ENCODE peak calls at places on chromosomes 2 and 18, in seven cellular contexts. Y is K562, B is SK-N-SH, H is GM12892, L is H1, E is GM12878, T is HepG2. C is an unnamed sample.

GRCh38 chr2:187499941-187500532 is 52.0 kb upstream of the CALCRL start:
- DNase-seq in L (no peak), T (peak), E (no peak), H (no peak), Y (peak), B (peak), C (no peak)

GRCh38 chr18:63161032-63161727 is 158.4 kb downstream of the BCL2 start:
- DNase-seq in B (no peak), Y (no peak), L (no peak), T (no peak), H (no peak), E (peak), C (no peak)

GRCh38 chr2:26356771-26357170 is 10.2 kb upstream of the ADGRF3 start:
- DNase-seq in T (no peak), Y (no peak), B (no peak), H (no peak), L (no peak), E (no peak), C (no peak)

GRCh38 chr2:134690629-134691215 is 28.1 kb downstream of the TMEM163 start:
- DNase-seq in E (no peak), H (no peak), T (no peak), Y (no peak), L (no peak), B (no peak), C (no peak)

GRCh38 chr18:3177902-3178687 is 41.7 kb downstream of the MYOM1 start:
- DNase-seq in B (no peak), T (no peak), E (peak), Y (no peak), L (no peak), H (peak), C (peak)

GRCh38 chr2:173803344-173803893 is 161.8 kb downstream of the SP3 start:
- DNase-seq in E (no peak), H (no peak), L (no peak), Y (no peak), B (no peak), T (no peak), C (no peak)

GRCh38 chr2:12965540-12966269 is 249.0 kb downstream of the TRIB2 start:
- DNase-seq in E (no peak), Y (peak), B (peak), T (no peak), L (no peak), H (no peak), C (no peak)

GRCh38 chr2:157895531-157895930 is 19.4 kb upstream of the ACVR1 start:
- DNase-seq in H (no peak), L (no peak), E (no peak), T (no peak), B (no peak), Y (no peak), C (no peak)

GRCh38 chr2:29212009-29212408 is 96.8 kb downstream of the CLIP4 start:
- DNase-seq in E (no peak), H (no peak), L (no peak), T (peak), B (no peak), Y (no peak), C (no peak)

GRCh38 chr18:23902396-23902795 is 112.2 kb upstream of the TTC39C start:
- DNase-seq in Y (no peak), L (no peak), T (no peak), B (no peak), H (no peak), E (no peak), C (no peak)

GRCh38 chr2:127408004-127408806 is 10.0 kb upstream of the PROC start:
- DNase-seq in T (peak), Y (peak), H (peak), B (peak), L (no peak), E (no peak), C (peak)

GRCh38 chr2:100053499-100053898 is 88.9 kb downstream of the AFF3 start:
- DNase-seq in T (no peak), B (no peak), L (no peak), E (no peak), H (no peak), Y (no peak), C (no peak)

GRCh38 chr2:6421888-6422287 is 443.8 kb downstream of the CMPK2 start:
- DNase-seq in H (no peak), T (no peak), B (no peak), E (no peak), Y (no peak), L (no peak), C (no peak)

GRCh38 chr2:239800785-239801184 is 224.4 kb downstream of the NDUFA10 start:
- DNase-seq in E (no peak), T (no peak), H (no peak), Y (no peak), B (no peak), L (no peak), C (no peak)

GRCh38 chr2:121887513-121888188 is 132.2 kb downstream of the TSN start:
- DNase-seq in B (no peak), H (no peak), E (no peak), Y (no peak), T (no peak), L (no peak), C (no peak)

GRCh38 chr2:118974103-118974911 is 32.3 kb downstream of the MARCO start:
- DNase-seq in B (no peak), T (no peak), Y (no peak), E (no peak), L (no peak), H (no peak), C (no peak)

GRCh38 chr2:100427627-100428258 is 10.3 kb upstream of the CHST10 start:
- DNase-seq in L (no peak), H (no peak), E (no peak), Y (peak), B (peak), T (peak), C (no peak)

GRCh38 chr2:120949027-120949956 is 213.6 kb downstream of the GLI2 start:
- DNase-seq in Y (peak), H (no peak), B (peak), E (no peak), L (no peak), T (peak), C (no peak)

GRCh38 chr2:230819433-230819832 is 45.3 kb upstream of the ITM2C start:
- DNase-seq in E (no peak), T (no peak), H (no peak), B (no peak), L (no peak), Y (no peak), C (no peak)

GRCh38 chr2:143607446-143608110 is 478.4 kb downstream of the ARHGAP15 start:
- DNase-seq in L (peak), Y (no peak), E (no peak), H (no peak), T (no peak), B (peak), C (no peak)

GRCh38 chr2:158990397-158991209 is 22.2 kb downstream of the TANC1 start:
- DNase-seq in B (no peak), H (no peak), E (no peak), L (no peak), Y (no peak), T (no peak), C (no peak)

GRCh38 chr18:13629841-13630747 is 96.3 kb downstream of the FAM210A start:
- DNase-seq in E (peak), B (peak), Y (peak), L (no peak), H (peak), T (peak), C (peak)

GRCh38 chr2:177559638-177560037 is 167.1 kb downstream of the AGPS start:
- DNase-seq in H (no peak), L (no peak), T (no peak), E (no peak), B (no peak), Y (no peak), C (no peak)

DNA sequence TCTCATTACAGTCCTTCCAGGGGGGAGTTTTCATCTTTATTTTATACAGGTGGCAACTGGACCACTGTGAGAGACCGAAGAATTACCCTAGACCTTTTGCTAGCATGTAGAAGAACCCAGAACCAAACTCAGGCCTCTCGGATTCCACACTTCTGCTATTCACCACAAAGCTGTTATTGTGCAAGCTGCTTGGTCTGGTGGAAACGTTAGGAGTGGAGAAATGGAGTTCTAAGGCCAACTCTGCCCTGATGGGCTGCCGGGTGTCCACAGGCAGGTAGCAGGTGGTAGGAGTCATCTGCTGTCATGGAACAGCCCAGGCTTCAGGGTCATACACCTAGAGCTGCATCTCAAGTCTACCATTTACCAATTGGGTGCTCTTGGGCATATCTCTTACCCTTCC is 218.8 kb downstream of the BCL11A start:
- DNase-seq in B (no peak), H (no peak), L (no peak), E (no peak), Y (no peak), T (no peak), C (no peak)
- TF ChIP-seq TAF1 in B (no peak), H (no peak), L (no peak), E (no peak), Y (no peak), T (no peak), C (no peak)

GRCh38 chr2:196131949-196132925 is 39.1 kb downstream of the STK17B start:
- DNase-seq in B (no peak), Y (no peak), T (no peak), E (no peak), L (no peak), H (no peak), C (no peak)

GRCh38 chr2:196136151-196136550 is 35.2 kb downstream of the STK17B start:
- DNase-seq in T (no peak), Y (no peak), H (no peak), L (no peak), E (no peak), B (no peak), C (no peak)

GRCh38 chr2:196128749-196129148 is 42.6 kb downstream of the STK17B start:
- DNase-seq in E (no peak), Y (no peak), H (no peak), L (no peak), B (no peak), T (no peak), C (no peak)

GRCh38 chr2:196130039-196130825 is 41.1 kb downstream of the STK17B start:
- DNase-seq in L (no peak), H (no peak), T (no peak), E (no peak), Y (no peak), B (peak), C (no peak)

DNA sequence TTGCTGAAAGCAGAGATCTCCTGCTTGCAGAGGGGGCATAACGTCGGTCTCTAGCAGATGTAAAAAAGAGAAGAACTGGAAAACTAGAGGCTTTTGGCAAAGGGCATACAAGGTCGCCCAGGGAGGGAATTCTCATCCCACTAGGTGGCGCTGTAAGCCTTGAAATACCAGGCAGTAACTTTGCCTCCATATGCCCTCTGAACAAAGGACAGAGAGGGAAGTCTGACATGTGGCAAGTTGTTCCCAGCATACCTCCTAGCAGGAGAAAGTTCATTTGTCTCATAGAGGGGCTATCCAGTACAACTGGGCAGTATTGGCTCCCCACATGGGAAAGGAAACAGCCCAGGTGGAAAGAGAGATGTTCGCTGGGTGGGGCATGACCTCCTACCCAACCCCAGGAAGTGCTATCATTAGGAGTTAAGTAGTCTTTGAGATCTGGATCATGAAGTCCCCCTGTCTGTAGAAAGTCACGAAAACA is 40.0 kb downstream of the STK17B start:
- DNase-seq in H (no peak), Y (peak), T (peak), L (no peak), B (peak), E (peak), C (no peak)
- TF ChIP-seq TAF1 in H (no peak), Y (no peak), T (no peak), L (no peak), B (no peak), E (no peak), C (no peak)

DNA sequence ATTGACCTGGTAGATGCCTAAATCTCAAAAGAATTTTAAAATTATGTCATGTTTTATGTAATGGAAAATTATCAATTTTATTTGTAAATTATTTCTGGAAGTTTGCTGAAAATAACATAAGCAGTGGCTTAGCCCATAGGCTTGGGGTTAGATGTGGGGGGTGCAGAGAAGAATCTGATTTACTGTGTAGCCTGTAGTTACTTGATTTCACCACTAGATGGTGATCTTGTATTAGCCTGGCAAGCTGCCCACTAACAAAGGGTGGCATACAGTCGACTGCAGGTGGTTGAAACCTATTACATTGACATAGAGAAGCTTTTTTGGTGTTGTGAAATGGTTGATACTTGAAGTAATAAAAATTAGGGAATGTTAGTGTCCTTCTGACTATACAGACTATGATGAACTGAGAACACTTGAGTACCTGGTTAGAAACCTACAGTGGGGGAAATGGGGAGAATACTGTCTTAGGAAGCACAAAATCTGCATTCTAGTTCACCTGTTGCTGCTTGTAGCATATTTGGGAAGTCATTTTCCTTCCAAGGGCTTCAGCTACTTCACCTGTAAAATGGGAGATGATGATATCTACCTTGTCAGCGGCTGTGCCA is 191.0 kb upstream of the LHCGR start:
- DNase-seq in T (peak), L (no peak), E (peak), H (peak), B (peak), Y (peak), C (peak)
- TF ChIP-seq TAF1 in T (no peak), L (no peak), E (no peak), H (no peak), B (no peak), Y (no peak), C (no peak)

DNA sequence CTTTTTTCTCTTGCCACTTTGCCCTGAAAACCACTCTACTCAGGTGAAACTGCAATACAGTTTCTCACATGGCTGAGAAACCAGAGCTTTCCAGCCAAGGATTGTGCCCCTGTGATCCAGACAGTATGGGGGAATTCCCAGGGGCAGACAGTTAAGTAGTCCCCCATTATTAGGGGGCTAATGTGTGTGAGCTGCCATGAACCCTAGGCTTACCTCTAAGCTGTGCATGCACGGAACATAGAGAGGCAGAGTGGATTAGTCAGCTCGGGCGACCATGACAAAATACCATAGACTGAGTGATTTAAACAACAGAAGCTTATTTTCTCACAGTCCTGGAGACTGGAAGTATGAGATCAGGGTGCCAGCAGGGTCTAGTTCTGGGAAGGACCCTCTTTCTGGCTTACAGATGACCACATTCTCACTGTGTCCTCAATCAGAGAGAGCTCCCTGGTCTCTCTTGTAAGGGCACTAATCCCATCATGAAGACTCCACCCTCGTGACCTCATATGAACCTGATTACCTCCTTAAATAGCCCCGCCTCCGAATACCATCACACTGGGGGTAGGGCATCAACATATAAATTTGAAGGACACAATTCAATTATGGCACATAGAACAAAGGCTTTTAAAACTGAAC is 215.1 kb downstream of the EIPR1 start:
- DNase-seq in T (no peak), B (no peak), L (no peak), H (no peak), E (no peak), Y (no peak), C (no peak)
- TF ChIP-seq TAF1 in T (no peak), B (no peak), L (no peak), H (no peak), E (no peak), Y (no peak), C (no peak)

DNA sequence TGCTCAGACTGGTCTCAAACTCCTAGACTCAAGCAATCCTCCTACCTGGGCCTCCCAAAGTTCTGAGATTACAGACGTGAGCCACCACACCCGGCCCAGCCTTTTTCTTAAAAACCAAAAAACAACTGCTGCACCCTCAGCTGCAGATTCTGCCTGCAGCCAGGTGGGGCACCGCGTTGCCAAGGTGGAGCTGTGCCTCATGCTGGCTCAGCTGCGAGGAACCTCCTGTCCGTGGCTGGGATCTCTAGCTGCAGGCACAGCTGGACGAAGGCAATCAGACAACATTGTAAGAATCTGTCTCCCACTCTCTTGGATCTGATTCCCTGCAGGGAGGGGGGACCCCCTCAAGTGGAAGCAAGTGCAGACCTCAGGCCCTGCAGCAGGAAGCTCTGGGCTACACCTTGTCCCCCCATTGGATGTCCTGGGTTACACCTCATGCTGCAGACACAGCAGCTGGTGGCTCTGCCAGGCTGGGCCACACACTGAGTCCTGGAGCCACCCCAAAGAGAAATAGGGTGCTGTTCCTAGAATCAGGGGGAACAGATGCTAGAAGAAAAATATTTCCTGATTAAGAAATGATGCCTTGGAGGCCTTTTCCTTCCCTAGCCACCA is 24.1 kb downstream of the CIDEA start:
- DNase-seq in E (no peak), B (no peak), Y (no peak), H (no peak), L (no peak), T (no peak), C (no peak)
- TF ChIP-seq TAF1 in E (no peak), B (no peak), Y (no peak), H (no peak), L (no peak), T (no peak), C (no peak)

GRCh38 chr2:224196789-224197188 is 157.7 kb upstream of the SERPINE2 start:
- DNase-seq in T (no peak), B (no peak), H (no peak), Y (no peak), E (no peak), L (no peak), C (no peak)
- TF ChIP-seq TAF1 in T (no peak), B (no peak), H (no peak), Y (no peak), E (no peak), L (no peak), C (no peak)

DNA sequence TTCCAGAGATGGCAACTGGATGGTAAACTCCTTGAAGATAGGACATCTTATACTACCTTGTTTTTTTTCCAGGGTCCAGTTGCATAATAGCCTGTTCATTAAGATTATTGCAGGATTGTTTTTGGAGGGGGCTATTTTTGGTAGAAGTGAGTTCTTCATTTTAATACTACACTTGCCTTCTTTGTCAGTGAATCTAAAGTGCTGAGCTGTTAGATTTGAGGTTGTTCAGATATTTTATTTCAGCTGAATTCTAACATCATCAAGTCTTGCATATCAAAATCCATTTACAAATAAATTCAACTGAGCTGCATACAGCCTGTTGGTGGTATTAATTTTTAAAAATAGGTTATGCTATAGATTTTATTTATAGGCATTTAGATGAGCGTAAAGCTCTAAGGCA is 72.1 kb downstream of the PLCL1 start:
- DNase-seq in Y (no peak), T (no peak), B (no peak), H (no peak), L (no peak), E (no peak), C (no peak)
- TF ChIP-seq TAF1 in Y (no peak), T (no peak), B (no peak), H (no peak), L (no peak), E (no peak), C (no peak)